ENCODE peak calls at places on chromosome 1, in six cellular contexts. G is HFF-Myc, H is smooth muscle cell of the brain vasculature, F is hypothalamus, Q is T1000, D is Kasumi-1. L is an unnamed sample.

GRCh38 chr1:110337704-110338199 is 1.4 kb upstream of the RBM15 start:
- DNase-seq in G (no peak), H (no peak), F (no peak), Q (no peak), D (peak), L (peak)

GRCh38 chr1:26991310-26992116 is 2.0 kb upstream of the TRNP1 start:
- DNase-seq in G (peak), H (no peak), F (no peak), Q (no peak), D (no peak), L (no peak)

GRCh38 chr1:24071941-24072340 is 40.0 kb downstream of the MYOM3 start:
- DNase-seq in G (no peak), H (no peak), F (no peak), Q (no peak), D (no peak), L (no peak)

GRCh38 chr1:17611991-17612390 is 72.5 kb downstream of the ARHGEF10L start:
- DNase-seq in G (no peak), H (no peak), F (no peak), Q (no peak), D (no peak), L (peak)

GRCh38 chr1:21815724-21816311 is 3.8 kb downstream of the LDLRAD2 start:
- DNase-seq in G (no peak), H (no peak), F (no peak), Q (no peak), D (peak), L (no peak)

GRCh38 chr1:45490121-45490622 is 791 bp downstream of the TESK2 start:
- DNase-seq in G (no peak), H (no peak), F (no peak), Q (no peak), D (peak), L (no peak)

GRCh38 chr1:103525114-103525606 is 339 bp upstream of the RNPC3 start:
- DNase-seq in G (peak), H (no peak), F (no peak), Q (no peak), D (peak), L (peak)

GRCh38 chr1:108050911-108051624 is 86.1 kb upstream of the VAV3 start:
- DNase-seq in G (no peak), H (no peak), F (no peak), Q (no peak), D (peak), L (no peak)

GRCh38 chr1:66350001-66350547 is 183.9 kb upstream of the SGIP1 start:
- DNase-seq in G (no peak), H (no peak), F (no peak), Q (no peak), D (peak), L (no peak)

GRCh38 chr1:30984167-30984870 is 75.8 kb upstream of the SDC3 start:
- DNase-seq in G (no peak), H (no peak), F (no peak), Q (no peak), D (no peak), L (no peak)

GRCh38 chr1:15430787-15431570 is 7.3 kb upstream of the CTRC start:
- DNase-seq in G (no peak), H (no peak), F (peak), Q (no peak), D (peak), L (no peak)

GRCh38 chr1:178086294-178087255 is 7.3 kb upstream of the RASAL2 start:
- DNase-seq in G (no peak), H (no peak), F (no peak), Q (no peak), D (peak), L (no peak)

GRCh38 chr1:8281843-8282509 is 35.9 kb upstream of the SLC45A1 start:
- DNase-seq in G (no peak), H (no peak), F (no peak), Q (no peak), D (no peak), L (no peak)

GRCh38 chr1:182588460-182589396 is at the start of gene RNASEL:
- DNase-seq in G (peak), H (peak), F (peak), Q (no peak), D (peak), L (peak)

GRCh38 chr1:47235280-47235679 is 3.3 kb upstream of the TAL1 start:
- DNase-seq in G (no peak), H (no peak), F (peak), Q (no peak), D (no peak), L (no peak)

GRCh38 chr1:233033366-233033765 is 83.0 kb downstream of the NTPCR start:
- DNase-seq in G (no peak), H (no peak), F (no peak), Q (no peak), D (no peak), L (no peak)

GRCh38 chr1:245156736-245157505 is 2.1 kb downstream of the KIF26B start:
- DNase-seq in G (no peak), H (no peak), F (no peak), Q (peak), D (peak), L (no peak)

GRCh38 chr1:143735764-143736461 is 235.9 kb downstream of the FAM72C start:
- DNase-seq in G (no peak), H (no peak), F (no peak), Q (no peak), D (no peak), L (no peak)

GRCh38 chr1:54474500-54475235 is 68.5 kb upstream of the SSBP3 start:
- DNase-seq in G (no peak), H (no peak), F (no peak), Q (no peak), D (peak), L (no peak)

GRCh38 chr1:151372411-151372934 is at the start of gene SELENBP1:
- DNase-seq in G (peak), H (peak), F (peak), Q (no peak), D (no peak), L (peak)

GRCh38 chr1:50357186-50357585 is 66.1 kb downstream of the DMRTA2 start:
- DNase-seq in G (no peak), H (no peak), F (no peak), Q (no peak), D (no peak), L (no peak)

GRCh38 chr1:1124786-1125642 is 9.1 kb upstream of the C1orf159 start:
- DNase-seq in G (no peak), H (no peak), F (no peak), Q (no peak), D (no peak), L (no peak)

GRCh38 chr1:213905315-213905714 is 82.5 kb upstream of the PROX1 start:
- DNase-seq in G (no peak), H (no peak), F (peak), Q (no peak), D (no peak), L (no peak)

GRCh38 chr1:67572594-67573221 is 112.3 kb upstream of the GADD45A start:
- DNase-seq in G (no peak), H (no peak), F (no peak), Q (no peak), D (no peak), L (no peak)

GRCh38 chr1:44014365-44015104 is 16.7 kb downstream of the SLC6A9 start:
- DNase-seq in G (no peak), H (no peak), F (no peak), Q (no peak), D (no peak), L (no peak)

GRCh38 chr1:227390525-227390924 is 72.2 kb upstream of the CDC42BPA start:
- DNase-seq in G (no peak), H (no peak), F (no peak), Q (no peak), D (no peak), L (no peak)

GRCh38 chr1:103129255-103129654 is 20.9 kb upstream of the COL11A1 start:
- DNase-seq in G (no peak), H (no peak), F (no peak), Q (no peak), D (no peak), L (no peak)

GRCh38 chr1:225881081-225882007 is 836 bp downstream of the TMEM63A start:
- DNase-seq in G (no peak), H (no peak), F (no peak), Q (no peak), D (no peak), L (peak)

GRCh38 chr1:46081620-46082019 is 50.8 kb downstream of the PIK3R3 start:
- DNase-seq in G (no peak), H (no peak), F (no peak), Q (no peak), D (no peak), L (no peak)

L was measured in H54.